ENCODE peak calls at places on chromosomes 1 and 21, in nine cellular contexts. Z is ascending aorta; I is progenitor cell of endocrine pancreas; S is head of caudate nucleus; G is GDM1; Q is stimulated activated CD4-positive, alpha-beta T cell treated with anti-CD3 and anti-CD28 coated beads, Interleukin-2, amount 100 ng/mL, for 4 hours; V is myocyte; B is psoas muscle; T is neural crest cell. D is an unnamed sample.

GRCh38 chr1:189429610-189430009 is 1048.1 kb downstream of the BRINP3 start:
- DNase-seq in V (no peak), Q (no peak), B (no peak), I (no peak), S (no peak), Z (no peak), G (peak), T (no peak), D (no peak)

GRCh38 chr1:187655163-187655562 is 826.4 kb downstream of the PLA2G4A start:
- DNase-seq in Z (no peak), S (no peak), Q (no peak), T (no peak), G (no peak), B (no peak), I (no peak), V (no peak), D (no peak)

GRCh38 chr21:28832013-28832714 is 160.5 kb downstream of the LTN1 start:
- DNase-seq in S (no peak), T (no peak), G (peak), Q (no peak), V (no peak), Z (no peak), I (no peak), B (no peak), D (no peak)

GRCh38 chr1:31663622-31664452 is 19.2 kb upstream of the PEF1 start:
- DNase-seq in I (peak), V (peak), B (peak), Q (peak), S (peak), T (peak), Z (no peak), G (no peak), D (peak)

GRCh38 chr1:244054924-244055263 is 3.8 kb downstream of the ZBTB18 start:
- DNase-seq in B (no peak), G (no peak), Z (no peak), T (no peak), I (no peak), V (no peak), S (no peak), Q (no peak), D (peak)

GRCh38 chr1:33281554-33282303 is 25.4 kb downstream of the ZNF362 start:
- DNase-seq in I (no peak), V (no peak), Q (no peak), T (no peak), S (no peak), G (no peak), Z (no peak), B (no peak), D (no peak)

GRCh38 chr1:29520571-29521437 is 284.5 kb downstream of the PTPRU start:
- DNase-seq in S (peak), I (peak), Q (no peak), Z (no peak), B (no peak), T (no peak), G (no peak), V (peak), D (no peak)

GRCh38 chr1:34929497-34929852 is at the start of gene DLGAP3:
- DNase-seq in Z (no peak), I (peak), S (no peak), G (no peak), T (peak), B (no peak), Q (no peak), V (no peak), D (no peak)

GRCh38 chr1:13769830-13770229 is 69.8 kb downstream of the PRDM2 start:
- DNase-seq in G (no peak), S (no peak), B (no peak), T (no peak), Q (no peak), I (no peak), V (no peak), Z (no peak), D (no peak)

GRCh38 chr1:78553859-78554258 is 63.1 kb downstream of the PTGFR start:
- DNase-seq in I (no peak), Q (no peak), T (no peak), G (no peak), V (no peak), B (no peak), Z (no peak), S (no peak), D (no peak)

GRCh38 chr1:18927654-18928272 is 25.4 kb upstream of the ALDH4A1 start:
- DNase-seq in B (no peak), S (no peak), Z (no peak), I (no peak), T (no peak), G (peak), Q (no peak), V (no peak), D (no peak)

GRCh38 chr1:196418772-196419171 is 189.5 kb downstream of the KCNT2 start:
- DNase-seq in S (no peak), B (no peak), Q (no peak), I (no peak), Z (no peak), T (no peak), V (no peak), G (no peak), D (no peak)

GRCh38 chr1:110606784-110607662 is 865 bp upstream of the KCNA2 start:
- DNase-seq in Q (no peak), G (no peak), S (peak), T (peak), Z (no peak), V (no peak), B (no peak), I (no peak), D (peak)

GRCh38 chr1:6471086-6471841 is 5.3 kb upstream of the TNFRSF25 start:
- DNase-seq in Q (no peak), G (no peak), T (no peak), B (no peak), Z (no peak), S (no peak), V (no peak), I (no peak), D (no peak)

GRCh38 chr1:107802654-107803053 is 162.3 kb downstream of the VAV3 start:
- DNase-seq in I (no peak), Q (no peak), V (no peak), G (no peak), S (no peak), T (no peak), B (no peak), Z (no peak), D (no peak)

GRCh38 chr1:92399076-92399475 is 87.6 kb downstream of the GFI1 start:
- DNase-seq in B (no peak), I (no peak), V (no peak), Q (no peak), S (no peak), Z (no peak), T (no peak), G (no peak), D (no peak)

GRCh38 chr1:43879414-43879813 is 54.2 kb upstream of the ARTN start:
- DNase-seq in B (no peak), V (no peak), Q (no peak), S (no peak), Z (no peak), T (no peak), I (no peak), G (no peak), D (no peak)

GRCh38 chr1:23634840-23635642 is 56.6 kb upstream of the RPL11 start:
- DNase-seq in T (peak), S (peak), B (peak), Q (peak), G (peak), I (peak), Z (no peak), V (peak), D (peak)

GRCh38 chr1:40315795-40316594 is 1.1 kb downstream of the COL9A2 start:
- DNase-seq in Q (peak), B (no peak), S (peak), Z (no peak), V (no peak), I (no peak), G (no peak), T (peak), D (peak)

GRCh38 chr1:193110246-193110645 is 5.0 kb upstream of the GLRX2 start:
- DNase-seq in G (no peak), T (no peak), B (no peak), Q (no peak), V (peak), I (no peak), Z (no peak), S (no peak), D (no peak)

GRCh38 chr1:118360817-118361216 is 175.8 kb upstream of the SPAG17 start:
- DNase-seq in G (no peak), T (no peak), I (no peak), B (no peak), Q (no peak), Z (no peak), V (no peak), S (no peak), D (no peak)

GRCh38 chr1:996851-997727 is 2.8 kb downstream of the HES4 start:
- DNase-seq in B (no peak), V (no peak), T (no peak), Z (no peak), Q (no peak), I (peak), S (no peak), G (no peak), D (peak)

GRCh38 chr1:53349968-53350852 is 22.3 kb upstream of the LRP8 start:
- DNase-seq in T (no peak), B (no peak), Q (no peak), V (no peak), S (no peak), I (peak), Z (no peak), G (no peak), D (no peak)

GRCh38 chr21:33858672-33859372 is 56.8 kb downstream of the ATP5PO start:
- DNase-seq in Z (no peak), I (no peak), Q (no peak), T (no peak), G (no peak), S (no peak), V (no peak), B (no peak), D (peak)

D was measured in right cardiac atrium.